ENCODE peak calls at places on chromosomes 7 and 10, in ten cellular contexts. I is T-helper 22 cell, E is non-pigmented ciliary epithelial cell, T is adrenal gland, C is A549, L is GM12865, X is H7, J is left ventricle myocardium superior, G is breast epithelium, R is osteocyte. H is an unnamed sample.

GRCh38 chr7:157466473-157467261 is 129.9 kb downstream of the DNAJB6 start:
- DNase-seq in G (no peak), L (no peak), R (peak), I (no peak), E (no peak), C (no peak), T (no peak), X (peak), J (no peak), H (no peak)

GRCh38 chr10:124091646-124092269 is 1.6 kb downstream of the CHST15 start:
- DNase-seq in I (no peak), L (no peak), E (no peak), G (no peak), J (peak), X (peak), T (no peak), R (no peak), C (peak), H (no peak)

GRCh38 chr10:94029955-94030354 is 36.2 kb downstream of the PLCE1 start:
- DNase-seq in L (no peak), X (no peak), E (no peak), G (no peak), C (no peak), T (no peak), I (no peak), J (no peak), R (no peak), H (no peak)

GRCh38 chr7:49812534-49812933 is 39.1 kb downstream of the VWC2 start:
- DNase-seq in C (no peak), G (no peak), R (no peak), L (no peak), I (no peak), X (no peak), T (no peak), E (no peak), J (no peak), H (no peak)

GRCh38 chr10:60305394-60305892 is 84.2 kb downstream of the ANK3 start:
- DNase-seq in E (no peak), T (no peak), C (no peak), X (no peak), G (no peak), R (no peak), L (no peak), J (no peak), I (no peak), H (no peak)

GRCh38 chr7:50266893-50267386 is 37.6 kb upstream of the IKZF1 start:
- DNase-seq in G (no peak), T (no peak), X (no peak), I (peak), R (no peak), E (no peak), J (peak), C (no peak), L (peak), H (no peak)

GRCh38 chr10:95264227-95265051 is 26.4 kb downstream of the PDLIM1 start:
- DNase-seq in G (no peak), I (no peak), J (no peak), R (no peak), C (no peak), E (no peak), X (peak), T (no peak), L (no peak), H (peak)

GRCh38 chr10:124313374-124313773 is 105.3 kb downstream of the OAT start:
- DNase-seq in G (peak), T (no peak), L (no peak), C (no peak), I (no peak), R (peak), X (no peak), J (no peak), E (no peak), H (no peak)

GRCh38 chr7:30170460-30171197 is 35.8 kb downstream of the MTURN start:
- DNase-seq in X (no peak), R (no peak), I (no peak), E (no peak), J (no peak), T (no peak), G (no peak), C (no peak), L (no peak), H (no peak)

GRCh38 chr7:143305423-143306070 is 10.4 kb upstream of the CLCN1 start:
- DNase-seq in G (peak), I (peak), J (peak), L (peak), E (no peak), T (peak), X (peak), R (no peak), C (peak), H (no peak)

GRCh38 chr7:1964913-1965578 is 267.7 kb downstream of the MAD1L1 start:
- DNase-seq in G (no peak), J (peak), X (no peak), R (no peak), E (no peak), C (no peak), L (no peak), T (no peak), I (no peak), H (no peak)

GRCh38 chr7:30241767-30242166 is 42.6 kb upstream of the ZNRF2 start:
- DNase-seq in R (no peak), I (no peak), E (no peak), T (no peak), L (peak), X (no peak), G (no peak), J (no peak), C (no peak), H (no peak)

GRCh38 chr7:112421666-112422486 is 28.4 kb upstream of the IFRD1 start:
- DNase-seq in T (no peak), L (peak), G (no peak), X (no peak), R (no peak), C (no peak), E (no peak), J (no peak), I (no peak), H (no peak)

GRCh38 chr7:47039899-47040298 is 542.0 kb downstream of the TNS3 start:
- DNase-seq in C (no peak), X (no peak), T (no peak), L (no peak), J (no peak), G (no peak), E (peak), I (no peak), R (no peak), H (no peak)

GRCh38 chr10:89185658-89186057 is 21.5 kb downstream of the CH25H start:
- DNase-seq in L (no peak), J (no peak), E (no peak), C (no peak), I (no peak), T (no peak), X (no peak), R (no peak), G (no peak), H (no peak)

GRCh38 chr10:114868801-114869200 is 47.2 kb downstream of the FHIP2A start:
- DNase-seq in G (no peak), J (no peak), I (no peak), R (no peak), L (no peak), X (no peak), T (no peak), E (no peak), C (no peak), H (no peak)

GRCh38 chr10:22345301-22346086 is at the start of gene SPAG6:
- DNase-seq in C (no peak), I (no peak), G (no peak), T (no peak), J (peak), E (no peak), L (peak), R (peak), X (peak), H (no peak)

GRCh38 chr7:2045559-2046405 is 187.0 kb downstream of the MAD1L1 start:
- DNase-seq in E (no peak), X (no peak), J (peak), R (peak), G (no peak), C (no peak), L (no peak), I (no peak), T (no peak), H (no peak)

GRCh38 chr10:80104066-80104926 is 25.8 kb downstream of the TMEM254 start:
- DNase-seq in C (no peak), G (no peak), R (no peak), T (no peak), X (no peak), J (no peak), I (peak), E (peak), L (peak), H (no peak)

GRCh38 chr10:84262190-84262956 is 17.5 kb downstream of the RGR start:
- DNase-seq in R (peak), J (no peak), X (no peak), G (peak), L (no peak), I (no peak), T (no peak), E (no peak), C (no peak), H (no peak)

GRCh38 chr10:13716161-13717071 is 129.7 kb downstream of the PRPF18 start:
- DNase-seq in R (no peak), I (no peak), L (no peak), J (peak), T (no peak), X (no peak), C (no peak), E (peak), G (no peak), H (no peak)

GRCh38 chr10:133388973-133389818 is 4.8 kb upstream of the MTG1 start:
- DNase-seq in E (no peak), G (no peak), I (no peak), L (peak), C (no peak), X (peak), R (no peak), J (peak), T (peak), H (no peak)

GRCh38 chr7:100620804-100621203 is 8.5 kb downstream of the MOSPD3 start:
- DNase-seq in L (no peak), R (no peak), X (no peak), E (no peak), G (no peak), T (no peak), J (no peak), C (no peak), I (no peak), H (no peak)

GRCh38 chr7:32496052-32496813 is 944 bp downstream of the AVL9 start:
- DNase-seq in G (no peak), R (no peak), T (no peak), I (no peak), E (no peak), X (peak), J (no peak), C (peak), L (no peak), H (no peak)

GRCh38 chr7:80596933-80597517 is 41.4 kb upstream of the CD36 start:
- DNase-seq in I (no peak), C (no peak), R (no peak), J (no peak), X (no peak), L (no peak), G (no peak), E (no peak), T (no peak), H (no peak)

GRCh38 chr10:121155742-121156141 is 304.6 kb downstream of the WDR11 start:
- DNase-seq in T (no peak), I (no peak), G (peak), E (no peak), X (no peak), R (no peak), J (no peak), L (no peak), C (no peak), H (no peak)

GRCh38 chr10:100623541-100623940 is 87.8 kb downstream of the HIF1AN start:
- DNase-seq in R (no peak), T (no peak), J (no peak), E (no peak), I (no peak), C (no peak), G (no peak), X (no peak), L (no peak), H (no peak)

GRCh38 chr7:130887182-130888016 is 153.4 kb upstream of the KLF14 start:
- DNase-seq in G (no peak), X (no peak), I (no peak), R (no peak), L (no peak), T (peak), C (no peak), E (peak), J (no peak), H (no peak)

GRCh38 chr7:28672397-28672797 is 260.1 kb downstream of the CREB5 start:
- DNase-seq in I (no peak), C (no peak), L (no peak), X (peak), R (no peak), G (no peak), E (no peak), T (no peak), J (no peak), H (no peak)